ENCODE peak calls at places on chromosomes 12 and 14, in five cellular contexts. N is NCI-H146; S is activated CD4-positive, alpha-beta memory T cell treated with anti-CD3 and anti-CD28 coated beads, Interleukin-2, amount 10 ng/mL, durations not matched to agents 7 days and 5 days; A is EL; F is germinal center. T is an unnamed sample.

GRCh38 chr12:79108962-79109361 is 244.4 kb downstream of the SYT1 start:
- DNase-seq in N (no peak), S (no peak), A (no peak), F (no peak), T (no peak)

GRCh38 chr14:64249363-64249762 is 44.8 kb downstream of the ESR2 start:
- DNase-seq in N (no peak), S (no peak), A (no peak), F (no peak), T (no peak)

GRCh38 chr14:104211741-104212140 is 73.4 kb downstream of the KIF26A start:
- DNase-seq in N (no peak), S (no peak), A (no peak), F (no peak), T (no peak)

GRCh38 chr12:112820796-112821195 is 29.2 kb downstream of the RPH3A start:
- DNase-seq in N (no peak), S (no peak), A (no peak), F (no peak), T (no peak)

GRCh38 chr12:1473418-1473817 is 121.0 kb downstream of the FBXL14 start:
- DNase-seq in N (no peak), S (peak; percentile 60), A (peak; percentile 65), F (no peak), T (no peak)

GRCh38 chr14:100536141-100536540 is 51.1 kb downstream of the BEGAIN start:
- DNase-seq in N (no peak), S (no peak), A (no peak), F (no peak), T (no peak)

GRCh38 chr14:22567437-22567836 is 21.6 kb downstream of the DAD1 start:
- DNase-seq in N (no peak), S (no peak), A (no peak), F (no peak), T (no peak)

GRCh38 chr12:89783321-89784060 is 74.9 kb upstream of the ATP2B1 start:
- DNase-seq in N (no peak), S (no peak), A (peak; percentile 51), F (no peak), T (no peak)

GRCh38 chr12:57772429-57773322 is at the start of gene EEF1AKMT3:
- DNase-seq in N (peak; percentile 72), S (peak; percentile 57), A (peak; percentile 75), F (peak; percentile 51), T (no peak)

GRCh38 chr14:35083530-35084150 is 37.6 kb downstream of the FAM177A1 start:
- DNase-seq in N (no peak), S (no peak), A (no peak), F (no peak), T (no peak)